ENCODE peak calls at places on chromosomes 2 and 18, in four cellular contexts. Q, F, J and D are unnamed samples.

GRCh38 chr2:142495141-142495540 is 364.3 kb upstream of the LRP1B start:
- DNase-seq in Q (no peak), F (peak; percentile 10), J (no peak), D (no peak)

GRCh38 chr2:239324456-239324855 is 76.4 kb downstream of the HDAC4 start:
- DNase-seq in Q (no peak), F (no peak), J (no peak), D (no peak)

GRCh38 chr18:6297875-6298274 is 116.8 kb downstream of the L3MBTL4 start:
- DNase-seq in Q (no peak), F (no peak), J (no peak), D (no peak)

GRCh38 chr2:54601339-54601738 is 122.1 kb upstream of the EML6 start:
- DNase-seq in Q (no peak), F (no peak), J (no peak), D (no peak)

GRCh38 chr2:188784269-188784762 is 189.9 kb upstream of the COL3A1 start:
- DNase-seq in Q (no peak), F (no peak), J (no peak), D (no peak)

GRCh38 chr2:175619591-175619990 is 382.5 kb downstream of the LNPK start:
- DNase-seq in Q (no peak), F (no peak), J (no peak), D (no peak)

GRCh38 chr2:213848631-213849030 is 562.2 kb upstream of the VWC2L start:
- DNase-seq in Q (no peak), F (no peak), J (peak; percentile 30), D (no peak)

GRCh38 chr2:27527182-27527581 is 30.5 kb downstream of the GCKR start:
- DNase-seq in Q (no peak), F (no peak), J (peak; percentile 6), D (no peak)

DNA sequence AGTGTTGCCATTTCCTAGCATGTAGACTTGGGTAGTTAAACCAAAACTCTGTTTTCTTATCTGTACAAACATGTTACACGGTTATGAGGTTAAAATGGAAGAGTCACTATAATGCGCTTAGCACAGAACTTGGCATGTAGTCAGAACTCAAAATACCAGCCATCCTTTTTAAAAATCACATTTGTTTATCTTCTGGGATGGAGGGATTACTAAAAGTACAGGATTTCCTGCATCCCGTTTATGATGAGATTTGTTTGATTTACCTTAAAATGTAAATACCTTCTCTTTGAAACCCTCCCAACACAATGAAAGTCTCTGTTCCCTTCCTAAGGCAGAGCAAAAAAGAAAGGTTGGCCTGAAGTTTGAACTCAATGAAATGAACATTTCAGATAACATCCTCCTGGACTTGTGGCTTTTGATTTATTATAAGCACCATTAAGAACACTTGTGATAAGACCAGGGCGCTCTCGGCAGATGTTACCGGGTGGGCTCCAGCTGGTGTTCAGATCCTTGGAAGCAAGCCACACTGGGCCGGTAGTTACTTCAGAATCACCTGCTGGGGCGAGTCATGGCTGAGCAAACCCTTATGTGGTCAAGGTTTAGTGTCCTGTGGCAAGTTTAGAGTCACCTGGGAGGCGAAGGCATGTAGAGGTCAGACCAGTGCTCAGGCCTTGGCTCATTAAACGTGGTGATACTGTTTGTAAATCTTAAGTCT is 105.7 kb downstream of the MGAT5 start:
- DNase-seq in Q (no peak), F (peak; percentile 50), J (no peak), D (no peak)
- H3K4me3 ChIP-seq in Q (no peak overlapping the region), F (no peak overlapping the region), J (no peak overlapping the region), D (no peak overlapping the region)

GRCh38 chr2:130776550-130776949 is 21.2 kb downstream of the AMER3 start:
- DNase-seq in Q (no peak), F (no peak), J (no peak), D (no peak)
- TF ChIP-seq CTCF in Q (no peak), F (no peak), J (no peak), D (no peak)

DNA sequence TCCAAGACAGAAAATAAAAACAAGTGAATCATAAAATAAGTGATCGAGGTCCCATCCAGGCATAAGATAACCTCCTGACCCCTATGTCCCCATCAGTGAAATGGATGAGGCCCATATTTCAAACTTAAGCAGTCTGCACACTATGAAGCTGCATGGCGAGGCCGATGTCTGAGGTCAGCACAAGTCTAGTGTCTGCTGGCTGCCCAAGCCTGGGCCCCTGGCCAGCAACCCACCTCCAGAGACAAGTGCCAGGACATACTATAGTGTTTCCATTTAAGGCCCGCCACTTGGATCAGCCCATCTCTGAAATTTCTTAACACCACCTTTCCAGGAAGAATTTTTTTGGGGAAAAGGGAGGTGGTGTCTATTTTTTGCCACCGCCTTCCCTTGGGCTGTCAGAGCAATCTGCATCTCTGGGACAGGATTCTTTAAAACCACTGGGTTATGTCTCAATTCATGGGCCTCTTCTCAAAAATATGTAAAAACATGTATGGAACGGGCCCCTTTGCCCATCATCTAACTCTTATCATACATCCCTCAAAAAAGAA is 1.8 kb downstream of the ACVR1 start:
- DNase-seq in Q (no peak), F (no peak), J (peak; percentile 27), D (no peak)
- H3K4me3 ChIP-seq in Q (no peak overlapping the region), F (peak overlapping the region; percentile 98), J (peak overlapping the region; percentile 99), D (peak overlapping the region; percentile 82)

DNA sequence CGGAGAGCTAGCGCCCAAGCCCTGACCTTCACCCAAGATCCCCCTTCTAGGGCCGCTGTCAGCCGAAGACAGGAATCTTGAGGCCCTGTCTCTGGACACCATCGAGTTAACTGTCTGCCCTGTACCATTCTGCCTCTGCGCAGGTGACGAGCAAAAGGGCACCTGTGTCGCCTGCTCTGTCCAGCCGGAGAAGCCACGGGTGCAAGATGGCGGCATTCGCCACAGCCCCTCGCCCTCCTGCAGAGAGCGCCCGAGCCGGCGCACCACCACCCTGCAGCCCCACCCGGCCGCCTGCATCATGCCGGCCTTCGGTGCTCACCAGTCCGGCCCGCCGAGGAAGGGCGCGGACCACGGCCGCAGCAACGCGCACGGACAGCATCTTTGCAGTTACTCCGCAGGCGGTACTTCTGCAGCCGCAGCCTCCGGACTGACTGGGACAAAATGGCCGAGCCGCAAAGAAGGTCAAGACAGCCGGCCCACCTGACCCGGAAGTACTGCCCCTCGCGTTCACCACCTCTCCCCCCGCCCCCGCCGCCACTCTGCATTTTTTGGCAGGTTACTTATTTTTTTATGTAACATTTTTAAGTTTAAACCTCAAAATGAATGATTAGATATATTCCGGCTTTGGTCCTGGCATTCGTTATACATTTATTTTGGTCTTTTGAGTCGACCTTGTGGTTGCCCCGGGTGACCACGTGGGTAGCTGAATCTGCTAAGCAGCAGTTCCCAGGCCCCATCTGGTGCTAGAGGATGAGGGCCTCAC is at the start of gene ATP5F1A:
- DNase-seq in Q (peak; percentile 89), F (peak; percentile 90), J (peak; percentile 88), D (peak; percentile 37)
- TF ChIP-seq CTCF in Q (no peak), F (no peak), J (peak; percentile 6), D (no peak)

GRCh38 chr2:47270421-47270820 is 115.3 kb upstream of the STPG4 start:
- DNase-seq in Q (no peak), F (no peak), J (peak; percentile 23), D (no peak)
- H3K4me3 ChIP-seq in Q (no peak overlapping the region), F (no peak overlapping the region), J (no peak overlapping the region), D (no peak overlapping the region)

DNA sequence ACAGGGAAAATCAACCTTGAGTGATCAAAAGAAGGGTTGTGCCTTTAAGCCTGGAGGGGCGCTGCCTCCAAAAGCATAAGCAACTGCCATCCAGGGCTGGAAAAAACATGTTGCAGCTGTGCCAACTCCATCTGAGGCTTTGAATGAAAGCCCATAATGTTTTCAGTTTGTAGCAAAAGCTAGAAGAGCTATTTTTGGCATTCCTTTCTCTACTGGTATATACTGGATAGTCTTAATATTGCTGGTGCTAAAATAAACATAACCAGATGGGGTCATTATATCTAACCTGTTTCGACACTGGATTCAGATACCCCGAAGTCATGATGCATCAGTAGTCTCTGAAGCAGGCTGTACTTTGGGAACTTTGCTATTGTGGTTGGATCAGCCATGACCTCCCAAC is 25.1 kb downstream of the ANXA4 start:
- DNase-seq in Q (no peak), F (no peak), J (peak; percentile 51), D (no peak)
- TF ChIP-seq CTCF in Q (no peak), F (no peak), J (no peak), D (peak; percentile 36)